ENCODE peak calls at places on chromosome 1, in nine cellular contexts. X is esophagus squamous epithelium; G is colonic mucosa; J is neural progenitor cell; F is CD8-positive, alpha-beta memory T cell; N is pancreas; M is SK-N-SH; L is GM23248; S is CD4-positive, alpha-beta memory T cell. R is an unnamed sample. For H3K9me3, the result is how much of the 10 kb centered on the place peaks cover.

GRCh38 chr1:20883766-20884165 is 96.7 kb upstream of the HP1BP3 start:
- DNase-seq in X (no peak), G (no peak), L (peak), M (no peak), S (no peak), N (no peak), F (no peak), J (no peak), R (no peak)

GRCh38 chr1:186841599-186841998 is 12.8 kb downstream of the PLA2G4A start:
- DNase-seq in M (no peak), S (no peak), N (no peak), X (no peak), G (no peak), L (peak), F (no peak), J (no peak), R (no peak)

GRCh38 chr1:196423612-196424011 is 184.6 kb downstream of the KCNT2 start:
- DNase-seq in F (no peak), X (no peak), M (no peak), J (no peak), L (no peak), S (no peak), N (no peak), G (no peak), R (no peak)

GRCh38 chr1:58397187-58397820 is 149.2 kb downstream of the OMA1 start:
- DNase-seq in M (no peak), L (peak), J (no peak), X (no peak), G (no peak), S (no peak), F (no peak), N (no peak), R (no peak)

GRCh38 chr1:22815421-22816062 is 104.9 kb downstream of the EPHB2 start:
- DNase-seq in G (no peak), J (no peak), L (no peak), N (no peak), S (no peak), X (no peak), F (no peak), M (no peak), R (no peak)

GRCh38 chr1:163174524-163175437 is 27.9 kb downstream of the RGS5 start:
- DNase-seq in G (peak), M (peak), S (no peak), L (peak), N (peak), X (no peak), F (no peak), J (peak), R (no peak)

GRCh38 chr1:203325418-203326091 is 20.2 kb downstream of the BTG2 start:
- DNase-seq in M (no peak), L (no peak), J (peak), N (no peak), X (no peak), G (peak), F (no peak), S (no peak), R (peak)

GRCh38 chr1:34292472-34292871 is 115.8 kb downstream of the C1orf94 start:
- DNase-seq in F (no peak), X (no peak), M (no peak), L (no peak), N (no peak), J (peak), S (no peak), G (no peak), R (no peak)

GRCh38 chr1:10634428-10635384 is 160.0 kb downstream of the PEX14 start:
- DNase-seq in G (no peak), M (peak), N (no peak), F (no peak), J (no peak), X (no peak), L (peak), S (no peak), R (no peak)

GRCh38 chr1:167210966-167211674 is 9.6 kb upstream of the POU2F1 start:
- DNase-seq in S (no peak), J (no peak), L (no peak), G (peak), F (no peak), X (no peak), M (no peak), N (no peak), R (no peak)

GRCh38 chr1:172109357-172109756 is 268.1 kb downstream of the DNM3 start:
- DNase-seq in S (no peak), F (no peak), M (peak), L (peak), J (no peak), N (no peak), G (no peak), X (no peak), R (no peak)

GRCh38 chr1:223319913-223320600 is 43.9 kb downstream of the SUSD4 start:
- DNase-seq in X (no peak), N (no peak), M (no peak), S (no peak), J (peak), F (no peak), L (no peak), G (no peak), R (no peak)

GRCh38 chr1:165842363-165843129 is 15.1 kb downstream of the UCK2 start:
- DNase-seq in N (no peak), S (peak), L (peak), J (no peak), G (no peak), X (no peak), F (no peak), M (no peak), R (no peak)

GRCh38 chr1:10575616-10576015 is 100.9 kb downstream of the PEX14 start:
- DNase-seq in L (peak), J (no peak), X (no peak), G (no peak), N (no peak), S (no peak), F (no peak), M (no peak), R (no peak)

GRCh38 chr1:97943354-97943753 is 22.5 kb upstream of the DPYD start:
- DNase-seq in F (no peak), M (peak), X (no peak), S (no peak), L (peak), N (no peak), G (no peak), J (no peak), R (no peak)

GRCh38 chr1:2803931-2804627 is 2.6 kb upstream of the TTC34 start:
- DNase-seq in G (no peak), M (no peak), F (no peak), L (no peak), S (no peak), J (no peak), X (no peak), N (no peak), R (peak)

GRCh38 chr1:51281807-51282206 is 45.7 kb downstream of the RNF11 start:
- DNase-seq in G (no peak), L (no peak), J (no peak), S (no peak), X (no peak), M (peak), N (no peak), F (no peak), R (no peak)

GRCh38 chr1:159177273-159177907 is 6.0 kb downstream of the CADM3 start:
- DNase-seq in M (no peak), L (peak), G (peak), F (no peak), J (peak), N (peak), X (no peak), S (peak), R (no peak)

GRCh38 chr1:67184838-67185421 is 18.7 kb downstream of the IL23R start:
- DNase-seq in L (no peak), X (no peak), M (no peak), J (no peak), S (no peak), F (no peak), N (no peak), G (no peak), R (no peak)

GRCh38 chr1:32142446-32143301 is 34.8 kb downstream of the KPNA6 start:
- DNase-seq in F (no peak), S (no peak), M (peak), N (no peak), G (peak), X (no peak), L (peak), J (no peak), R (no peak)

GRCh38 chr1:8889925-8890785 is 11.7 kb upstream of the ENO1 start:
- DNase-seq in N (peak), M (peak), X (no peak), S (no peak), J (no peak), F (no peak), L (peak), G (peak), R (peak)

GRCh38 chr1:117611121-117611601 is 5.3 kb downstream of the TENT5C start:
- DNase-seq in M (no peak), N (peak), S (no peak), G (no peak), L (no peak), J (no peak), X (no peak), F (no peak), R (no peak)

GRCh38 chr1:167629681-167630567 is at the start of gene RCSD1:
- DNase-seq in L (peak), G (no peak), J (peak), F (peak), X (no peak), S (peak), N (no peak), M (peak), R (no peak)

GRCh38 chr1:31792541-31792940 is 23.3 kb downstream of the SPOCD1 start:
- DNase-seq in G (no peak), F (no peak), X (no peak), M (no peak), L (no peak), S (no peak), N (no peak), J (no peak), R (peak)

GRCh38 chr1:162026906-162027305 is 3.2 kb upstream of the OLFML2B start:
- DNase-seq in X (no peak), J (no peak), G (no peak), N (no peak), S (no peak), F (no peak), L (peak), M (no peak), R (no peak)

GRCh38 chr1:27726173-27726793 is 522 bp downstream of the FAM76A start:
- DNase-seq in L (peak), N (peak), S (peak), J (peak), M (peak), X (no peak), G (peak), F (no peak), R (peak)

GRCh38 chr1:10516244-10516643 is 41.5 kb downstream of the PEX14 start:
- DNase-seq in N (no peak), M (no peak), L (no peak), J (no peak), F (no peak), S (no peak), G (no peak), X (no peak), R (no peak)

GRCh38 chr1:78047631-78048030 is 1.9 kb downstream of the GIPC2 start:
- DNase-seq in L (no peak), S (no peak), X (no peak), N (no peak), F (no peak), G (no peak), J (no peak), M (no peak), R (no peak)

DNA sequence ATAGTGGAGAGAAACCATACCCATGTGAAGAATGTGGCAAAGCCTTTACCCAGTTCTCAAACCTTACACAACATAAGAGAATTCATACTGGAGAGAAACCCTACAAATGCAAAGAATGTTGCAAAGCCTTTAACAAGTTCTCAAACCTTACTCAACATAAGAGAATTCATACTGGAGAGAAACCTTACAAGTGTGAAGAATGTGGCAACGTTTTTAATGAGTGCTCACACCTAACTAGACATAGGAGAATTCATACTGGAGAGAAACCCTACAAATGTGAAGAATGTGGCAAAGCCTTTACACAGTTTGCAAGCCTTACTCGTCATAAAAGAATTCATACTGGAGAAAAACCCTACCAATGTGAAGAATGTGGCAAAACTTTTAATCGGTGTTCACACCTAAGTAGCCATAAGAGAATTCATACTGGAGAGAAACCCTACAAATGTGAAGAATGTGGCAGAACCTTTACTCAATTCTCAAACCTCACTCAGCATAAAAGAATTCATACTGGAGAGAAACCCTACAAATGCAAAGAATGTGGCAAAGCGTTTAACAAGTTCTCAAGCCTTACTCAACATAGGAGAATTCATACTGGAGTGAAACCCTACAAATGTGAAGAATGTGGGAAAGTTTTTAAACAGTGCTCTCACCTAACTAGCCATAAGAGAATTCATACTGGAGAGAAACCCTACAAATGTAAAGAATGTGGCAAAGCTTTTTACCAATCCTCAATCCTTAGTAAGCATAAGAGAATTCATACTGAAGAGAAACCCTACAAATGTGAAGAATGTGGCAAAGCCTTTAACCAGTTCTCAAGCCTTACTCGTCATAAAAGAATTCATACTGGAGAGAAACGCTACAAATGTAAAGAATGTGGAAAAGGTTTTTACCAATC is 80.0 kb downstream of the JMJD4 start:
- DNase-seq in G (no peak), X (no peak), M (no peak), S (no peak), F (no peak), L (no peak), J (no peak), N (no peak), R (no peak)
- H3K9me3 ChIP-seq in G (under half), X (under half), M (half or more), S (under half), F (half or more), L (under half), J (half or more), N (under half), R (half or more)

GRCh38 chr1:3975903-3976630 is 76.0 kb upstream of the C1orf174 start:
- DNase-seq in L (no peak), S (no peak), M (no peak), J (no peak), N (no peak), G (no peak), F (no peak), X (no peak), R (no peak)
- H3K9me3 ChIP-seq in L (under half), S (under half), M (under half), J (under half), N (under half), G (under half), F (under half), X (under half), R (under half)

DNA sequence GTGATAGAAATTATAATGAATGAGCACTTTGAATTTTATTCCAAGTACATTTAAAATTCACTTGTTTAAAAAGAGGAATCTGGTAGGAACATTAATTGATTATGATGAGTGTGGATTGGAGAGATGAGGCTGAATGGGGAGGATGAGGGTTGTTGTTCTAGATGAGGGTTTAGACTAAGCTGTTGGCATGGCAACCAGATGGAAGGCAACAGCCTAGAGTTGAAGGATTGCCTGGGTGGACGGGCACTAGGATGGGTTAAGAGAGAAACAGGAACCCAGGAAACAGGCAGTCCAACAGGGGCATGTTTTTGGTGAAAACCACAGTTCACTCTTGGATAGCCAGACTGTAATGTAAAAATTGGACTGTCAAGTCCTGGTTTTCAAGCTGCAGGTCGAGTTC is 125.5 kb downstream of the CHRM3 start:
- DNase-seq in X (no peak), S (no peak), N (no peak), M (no peak), F (no peak), L (no peak), G (no peak), J (peak), R (no peak)
- H3K9me3 ChIP-seq in X (under half), S (under half), N (under half), M (under half), F (under half), L (under half), G (under half), J (under half), R (under half)

DNA sequence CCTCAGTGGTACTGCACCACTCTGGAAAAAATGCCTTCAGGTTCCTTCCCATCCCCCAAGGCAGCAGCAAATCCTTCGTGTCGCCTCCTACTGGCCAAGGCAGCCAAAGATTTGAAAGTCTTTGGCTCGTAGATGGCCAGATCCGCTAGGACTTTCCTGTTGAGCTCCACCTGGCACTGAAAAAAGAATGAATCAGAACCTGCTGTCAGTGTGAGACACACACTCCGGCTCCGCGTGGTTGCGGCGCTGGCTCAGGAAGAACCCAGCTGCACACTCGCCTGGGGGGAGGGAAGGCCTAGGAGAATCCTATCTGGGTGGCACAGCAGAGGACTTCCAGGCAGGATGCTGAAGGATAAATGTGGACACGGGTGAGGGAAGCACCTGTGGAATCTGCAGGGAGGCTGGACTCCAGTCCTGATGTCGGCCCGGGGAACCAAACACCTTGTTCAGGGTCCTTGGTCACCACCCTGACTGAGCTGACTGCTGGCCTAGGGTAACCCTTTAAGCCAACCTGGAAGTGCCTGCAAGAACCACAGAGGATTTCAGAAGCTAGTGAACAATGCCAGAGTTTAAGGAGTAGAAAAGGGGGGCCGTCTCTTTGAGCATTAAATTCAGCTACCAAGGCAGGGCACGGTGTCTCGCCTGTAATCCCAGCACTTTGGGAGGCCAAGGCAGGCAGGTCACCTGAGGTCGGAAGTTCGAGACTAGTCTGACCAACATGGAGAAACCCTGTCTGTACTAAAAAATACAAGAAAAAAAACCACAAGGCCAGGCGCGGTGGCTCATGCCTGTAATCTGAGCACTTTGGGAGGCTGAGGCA is 3.2 kb upstream of the CCNL2 start:
- DNase-seq in L (peak), X (no peak), F (no peak), S (peak), N (peak), M (peak), J (peak), G (peak), R (no peak)
- H3K9me3 ChIP-seq in L (under half), X (under half), F (under half), S (under half), N (under half), M (under half), J (under half), G (under half), R (under half)

GRCh38 chr1:59880001-59880400 is 46.6 kb downstream of the CYP2J2 start:
- DNase-seq in F (no peak), G (no peak), L (no peak), X (no peak), S (no peak), M (no peak), J (no peak), N (no peak), R (no peak)

GRCh38 chr1:59879556-59879955 is 47.0 kb downstream of the CYP2J2 start:
- DNase-seq in S (peak), F (no peak), X (no peak), L (peak), M (peak), J (peak), N (peak), G (peak), R (no peak)

GRCh38 chr1:59878370-59878769 is 48.2 kb downstream of the CYP2J2 start:
- DNase-seq in N (no peak), G (no peak), S (no peak), L (no peak), M (no peak), F (no peak), J (no peak), X (no peak), R (no peak)

GRCh38 chr1:59880735-59881134 is 45.8 kb downstream of the CYP2J2 start:
- DNase-seq in G (no peak), M (no peak), X (no peak), N (no peak), S (no peak), J (no peak), F (no peak), L (peak), R (no peak)

DNA sequence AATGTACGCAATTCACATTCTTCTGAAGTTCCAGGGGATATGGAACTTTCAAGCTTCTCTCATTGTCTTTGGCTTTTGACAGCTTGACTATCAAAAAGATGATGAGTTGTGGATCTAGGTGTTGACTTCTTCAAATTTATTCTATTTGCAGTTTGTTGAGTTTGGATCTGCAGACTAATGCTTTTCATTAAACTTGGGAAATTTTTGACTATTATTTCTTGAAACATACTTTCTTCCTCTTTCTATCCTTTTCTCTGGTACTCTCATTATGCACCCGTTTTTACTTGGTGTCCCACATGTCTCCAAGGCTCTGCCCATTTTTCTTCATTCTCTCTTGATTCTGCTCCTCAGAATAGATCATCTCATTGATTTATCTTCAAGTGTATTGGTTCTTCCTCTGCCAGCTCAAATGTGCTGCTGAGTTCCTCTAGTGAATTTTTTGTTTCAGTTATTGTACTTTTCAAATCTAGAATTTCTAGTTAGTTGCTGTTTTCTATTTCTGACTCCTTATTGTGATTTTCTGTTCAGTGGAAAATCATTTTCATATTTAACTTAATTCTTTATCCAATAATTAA is 49.4 kb downstream of the CYP2J2 start:
- DNase-seq in X (no peak), N (no peak), S (no peak), J (no peak), G (no peak), M (no peak), F (no peak), L (no peak), R (no peak)
- H3K9me3 ChIP-seq in X (under half), N (under half), S (under half), J (under half), G (under half), M (under half), F (under half), L (under half), R (under half)